ENCODE peak calls at places on chromosomes 2 and 18, in five cellular contexts. G, J, H, N and L are unnamed samples.
A peak's percentile ranks its signal among the peaks of the same experiment; 100 is the strongest.

GRCh38 chr18:8615397-8616025 is 6.3 kb downstream of the RAB12 start:
- DNase-seq in J (no peak), H (no peak), G (peak; percentile 53), N (no peak), L (no peak)

GRCh38 chr2:99682280-99683060 is 192.7 kb upstream of the REV1 start:
- DNase-seq in N (no peak), H (no peak), G (no peak), J (no peak), L (no peak)

GRCh38 chr2:2733818-2734217 is 402.7 kb upstream of the MYT1L start:
- DNase-seq in H (no peak), G (no peak), J (no peak), N (no peak), L (no peak)

GRCh38 chr2:25323042-25323514 is 18.6 kb downstream of the DNMT3A start:
- DNase-seq in J (no peak), G (no peak), H (no peak), N (peak; percentile 65), L (no peak)

GRCh38 chr2:99867690-99868089 is 274.7 kb downstream of the AFF3 start:
- DNase-seq in G (no peak), J (no peak), N (no peak), H (no peak), L (peak; percentile 3)

GRCh38 chr18:57630759-57631660 is 9.4 kb upstream of the NARS1 start:
- DNase-seq in H (no peak), J (no peak), N (no peak), G (no peak), L (no peak)

GRCh38 chr18:52903858-52904257 is 563.9 kb downstream of the DCC start:
- DNase-seq in G (no peak), H (peak; percentile 18), N (peak; percentile 17), J (no peak), L (no peak)

GRCh38 chr2:28390241-28390856 is 2.3 kb upstream of the FOSL2 start:
- DNase-seq in H (peak; percentile 70), N (peak; percentile 97), G (peak; percentile 43), J (peak; percentile 89), L (peak; percentile 93)

GRCh38 chr2:170965446-170966225 is 36.6 kb downstream of the GORASP2 start:
- DNase-seq in G (no peak), H (no peak), N (no peak), J (no peak), L (no peak)

GRCh38 chr2:164479460-164479859 is 141.8 kb downstream of the GRB14 start:
- DNase-seq in J (no peak), G (no peak), N (no peak), H (no peak), L (peak; percentile 43)